ENCODE peak calls at places on chromosome 18, in seven cellular contexts. One of them, this sample, is unnamed.

GRCh38 chr18:79393181-79393598 is 2.5 kb upstream of the NFATC1 start:
- DNase-seq in cardiac muscle cell: peak; percentile 36
- DNase-seq in heart left ventricle: peak; percentile 63
- DNase-seq in heart right ventricle: no peak
- DNase-seq in transverse colon: no peak
- DNase-seq in hepatocyte: no peak
- DNase-seq in PC-3: no peak
- DNase-seq in this sample: no peak

GRCh38 chr18:39215920-39216319 is 1650.3 kb upstream of the CELF4 start:
- DNase-seq in cardiac muscle cell: no peak
- DNase-seq in hepatocyte: no peak
- DNase-seq in heart left ventricle: no peak
- DNase-seq in transverse colon: no peak
- DNase-seq in heart right ventricle: no peak
- DNase-seq in PC-3: no peak
- DNase-seq in this sample: no peak

GRCh38 chr18:35141567-35142269 is 99.1 kb upstream of the ZNF397 start:
- DNase-seq in heart right ventricle: no peak
- DNase-seq in heart left ventricle: no peak
- DNase-seq in cardiac muscle cell: no peak
- DNase-seq in PC-3: no peak
- DNase-seq in hepatocyte: no peak
- DNase-seq in transverse colon: no peak
- DNase-seq in this sample: no peak

GRCh38 chr18:24176727-24177416 is 38.0 kb downstream of the CABYR start:
- DNase-seq in cardiac muscle cell: peak; percentile 71
- DNase-seq in hepatocyte: peak; percentile 75
- DNase-seq in PC-3: peak; percentile 66
- DNase-seq in heart right ventricle: peak; percentile 67
- DNase-seq in heart left ventricle: peak; percentile 70
- DNase-seq in transverse colon: peak; percentile 71
- DNase-seq in this sample: peak; percentile 22

GRCh38 chr18:59140287-59140885 is 702 bp downstream of the SEC11C start:
- DNase-seq in heart left ventricle: no peak
- DNase-seq in PC-3: peak; percentile 55
- DNase-seq in transverse colon: peak; percentile 33
- DNase-seq in heart right ventricle: peak; percentile 7
- DNase-seq in hepatocyte: peak; percentile 69
- DNase-seq in cardiac muscle cell: peak; percentile 33
- DNase-seq in this sample: no peak

GRCh38 chr18:2843161-2843560 is 3.6 kb upstream of the EMILIN2 start:
- DNase-seq in PC-3: no peak
- DNase-seq in heart left ventricle: no peak
- DNase-seq in transverse colon: peak; percentile 27
- DNase-seq in heart right ventricle: peak; percentile 27
- DNase-seq in hepatocyte: no peak
- DNase-seq in cardiac muscle cell: no peak
- DNase-seq in this sample: no peak

GRCh38 chr18:23341383-23341782 is 111.7 kb upstream of the RIOK3 start:
- DNase-seq in cardiac muscle cell: no peak
- DNase-seq in hepatocyte: no peak
- DNase-seq in heart right ventricle: no peak
- DNase-seq in heart left ventricle: no peak
- DNase-seq in transverse colon: no peak
- DNase-seq in PC-3: no peak
- DNase-seq in this sample: no peak

GRCh38 chr18:50734342-50734741 is 85.5 kb downstream of the MRO start:
- DNase-seq in hepatocyte: no peak
- DNase-seq in heart left ventricle: no peak
- DNase-seq in PC-3: no peak
- DNase-seq in heart right ventricle: no peak
- DNase-seq in transverse colon: no peak
- DNase-seq in cardiac muscle cell: no peak
- DNase-seq in this sample: no peak

GRCh38 chr18:51514128-51514527 is 316.6 kb upstream of the MEX3C start:
- DNase-seq in cardiac muscle cell: no peak
- DNase-seq in heart right ventricle: no peak
- DNase-seq in transverse colon: no peak
- DNase-seq in PC-3: no peak
- DNase-seq in hepatocyte: peak; percentile 48
- DNase-seq in heart left ventricle: no peak
- DNase-seq in this sample: no peak

GRCh38 chr18:22169889-22170420 is 566 bp downstream of the GATA6 start:
- DNase-seq in heart right ventricle: peak; percentile 62
- DNase-seq in heart left ventricle: peak; percentile 52
- DNase-seq in hepatocyte: no peak
- DNase-seq in PC-3: peak; percentile 30
- DNase-seq in transverse colon: no peak
- DNase-seq in cardiac muscle cell: peak; percentile 76
- DNase-seq in this sample: no peak

GRCh38 chr18:75088021-75088506 is 120.9 kb downstream of the PTGR3 start:
- DNase-seq in transverse colon: no peak
- DNase-seq in hepatocyte: no peak
- DNase-seq in PC-3: no peak
- DNase-seq in heart left ventricle: no peak
- DNase-seq in heart right ventricle: no peak
- DNase-seq in cardiac muscle cell: no peak
- DNase-seq in this sample: peak; percentile 29

GRCh38 chr18:53799134-53799533 is 425.3 kb downstream of the MBD2 start:
- DNase-seq in cardiac muscle cell: peak; percentile 61
- DNase-seq in transverse colon: no peak
- DNase-seq in PC-3: peak; percentile 61
- DNase-seq in heart left ventricle: no peak
- DNase-seq in hepatocyte: no peak
- DNase-seq in heart right ventricle: no peak
- DNase-seq in this sample: no peak

GRCh38 chr18:3806656-3807055 is 356.7 kb downstream of the TGIF1 start:
- DNase-seq in PC-3: no peak
- DNase-seq in hepatocyte: no peak
- DNase-seq in heart left ventricle: no peak
- DNase-seq in transverse colon: no peak
- DNase-seq in heart right ventricle: no peak
- DNase-seq in cardiac muscle cell: no peak
- DNase-seq in this sample: no peak

GRCh38 chr18:42290318-42291307 is 335.6 kb downstream of the PIK3C3 start:
- DNase-seq in cardiac muscle cell: no peak
- DNase-seq in heart left ventricle: peak; percentile 40
- DNase-seq in hepatocyte: no peak
- DNase-seq in transverse colon: no peak
- DNase-seq in PC-3: no peak
- DNase-seq in heart right ventricle: peak; percentile 40
- DNase-seq in this sample: no peak

GRCh38 chr18:79068299-79068945 is 772 bp upstream of the ATP9B start:
- DNase-seq in heart right ventricle: no peak
- DNase-seq in hepatocyte: no peak
- DNase-seq in PC-3: no peak
- DNase-seq in cardiac muscle cell: peak; percentile 35
- DNase-seq in heart left ventricle: no peak
- DNase-seq in transverse colon: no peak
- DNase-seq in this sample: no peak

GRCh38 chr18:3538456-3538855 is 88.5 kb downstream of the TGIF1 start:
- DNase-seq in cardiac muscle cell: peak; percentile 23
- DNase-seq in PC-3: no peak
- DNase-seq in heart right ventricle: no peak
- DNase-seq in heart left ventricle: no peak
- DNase-seq in hepatocyte: no peak
- DNase-seq in transverse colon: no peak
- DNase-seq in this sample: no peak

GRCh38 chr18:13235981-13236380 is 17.4 kb downstream of the LDLRAD4 start:
- DNase-seq in cardiac muscle cell: no peak
- DNase-seq in PC-3: no peak
- DNase-seq in heart right ventricle: peak; percentile 65
- DNase-seq in heart left ventricle: peak; percentile 68
- DNase-seq in transverse colon: no peak
- DNase-seq in hepatocyte: peak; percentile 50
- DNase-seq in this sample: peak; percentile 25

GRCh38 chr18:13136689-13137040 is 81.9 kb upstream of the LDLRAD4 start:
- DNase-seq in hepatocyte: no peak
- DNase-seq in transverse colon: peak; percentile 21
- DNase-seq in cardiac muscle cell: peak; percentile 35
- DNase-seq in heart left ventricle: peak; percentile 43
- DNase-seq in PC-3: no peak
- DNase-seq in heart right ventricle: no peak
- DNase-seq in this sample: no peak

GRCh38 chr18:58960946-58961722 is 96.5 kb downstream of the ZNF532 start:
- DNase-seq in heart left ventricle: peak; percentile 70
- DNase-seq in heart right ventricle: no peak
- DNase-seq in transverse colon: no peak
- DNase-seq in cardiac muscle cell: peak; percentile 38
- DNase-seq in PC-3: no peak
- DNase-seq in hepatocyte: no peak
- DNase-seq in this sample: no peak

GRCh38 chr18:5993938-5994337 is 98.6 kb upstream of the TMEM200C start:
- DNase-seq in heart right ventricle: no peak
- DNase-seq in heart left ventricle: no peak
- DNase-seq in hepatocyte: no peak
- DNase-seq in cardiac muscle cell: no peak
- DNase-seq in PC-3: no peak
- DNase-seq in transverse colon: no peak
- DNase-seq in this sample: no peak

GRCh38 chr18:7817596-7817995 is 250.5 kb downstream of the PTPRM start:
- DNase-seq in heart right ventricle: no peak
- DNase-seq in heart left ventricle: no peak
- DNase-seq in PC-3: no peak
- DNase-seq in hepatocyte: peak; percentile 31
- DNase-seq in cardiac muscle cell: peak; percentile 45
- DNase-seq in transverse colon: no peak
- DNase-seq in this sample: no peak

GRCh38 chr18:49663755-49664085 is 101.9 kb downstream of the LIPG start:
- DNase-seq in transverse colon: no peak
- DNase-seq in heart left ventricle: no peak
- DNase-seq in hepatocyte: no peak
- DNase-seq in heart right ventricle: no peak
- DNase-seq in cardiac muscle cell: no peak
- DNase-seq in PC-3: peak; percentile 2
- DNase-seq in this sample: no peak
- H3K9me3 ChIP-seq in transverse colon: no peaks in the 10 kb centered on the region
- H3K9me3 ChIP-seq in heart left ventricle: no peaks in the 10 kb centered on the region
- H3K9me3 ChIP-seq in hepatocyte: no peaks in the 10 kb centered on the region
- H3K9me3 ChIP-seq in heart right ventricle: no peaks in the 10 kb centered on the region
- H3K9me3 ChIP-seq in cardiac muscle cell: no peaks in the 10 kb centered on the region
- H3K9me3 ChIP-seq in PC-3: no peaks in the 10 kb centered on the region
- H3K9me3 ChIP-seq in this sample: no peaks in the 10 kb centered on the region

GRCh38 chr18:44901283-44901682 is 220.6 kb downstream of the SETBP1 start:
- DNase-seq in PC-3: no peak
- DNase-seq in heart left ventricle: no peak
- DNase-seq in heart right ventricle: no peak
- DNase-seq in transverse colon: no peak
- DNase-seq in cardiac muscle cell: no peak
- DNase-seq in hepatocyte: no peak
- DNase-seq in this sample: no peak
- TF ChIP-seq CTCF in PC-3: peak; percentile 53
- TF ChIP-seq CTCF in heart left ventricle: peak; percentile 4
- TF ChIP-seq CTCF in heart right ventricle: no peak
- TF ChIP-seq CTCF in transverse colon: no peak
- TF ChIP-seq CTCF in cardiac muscle cell: peak; percentile 32
- TF ChIP-seq CTCF in hepatocyte: peak; percentile 21
- TF ChIP-seq CTCF in this sample: no peak

GRCh38 chr18:37567994-37568359 is 2.4 kb upstream of the CELF4 start:
- DNase-seq in hepatocyte: no peak
- DNase-seq in heart right ventricle: no peak
- DNase-seq in PC-3: no peak
- DNase-seq in heart left ventricle: no peak
- DNase-seq in cardiac muscle cell: no peak
- DNase-seq in transverse colon: no peak
- DNase-seq in this sample: no peak

GRCh38 chr18:37565985-37566478 is 434 bp upstream of the CELF4 start:
- DNase-seq in PC-3: no peak
- DNase-seq in heart left ventricle: peak; percentile 58
- DNase-seq in hepatocyte: peak; percentile 80
- DNase-seq in heart right ventricle: peak; percentile 54
- DNase-seq in transverse colon: no peak
- DNase-seq in cardiac muscle cell: peak; percentile 73
- DNase-seq in this sample: no peak

GRCh38 chr18:37567061-37567993 is 1.7 kb upstream of the CELF4 start:
- DNase-seq in PC-3: no peak
- DNase-seq in cardiac muscle cell: no peak
- DNase-seq in heart right ventricle: no peak
- DNase-seq in transverse colon: no peak
- DNase-seq in heart left ventricle: no peak
- DNase-seq in hepatocyte: no peak
- DNase-seq in this sample: no peak

GRCh38 chr18:37565138-37565984 is at the start of gene CELF4:
- DNase-seq in heart right ventricle: no peak
- DNase-seq in hepatocyte: peak; percentile 38
- DNase-seq in PC-3: no peak
- DNase-seq in transverse colon: no peak
- DNase-seq in cardiac muscle cell: no peak
- DNase-seq in heart left ventricle: no peak
- DNase-seq in this sample: no peak

DNA sequence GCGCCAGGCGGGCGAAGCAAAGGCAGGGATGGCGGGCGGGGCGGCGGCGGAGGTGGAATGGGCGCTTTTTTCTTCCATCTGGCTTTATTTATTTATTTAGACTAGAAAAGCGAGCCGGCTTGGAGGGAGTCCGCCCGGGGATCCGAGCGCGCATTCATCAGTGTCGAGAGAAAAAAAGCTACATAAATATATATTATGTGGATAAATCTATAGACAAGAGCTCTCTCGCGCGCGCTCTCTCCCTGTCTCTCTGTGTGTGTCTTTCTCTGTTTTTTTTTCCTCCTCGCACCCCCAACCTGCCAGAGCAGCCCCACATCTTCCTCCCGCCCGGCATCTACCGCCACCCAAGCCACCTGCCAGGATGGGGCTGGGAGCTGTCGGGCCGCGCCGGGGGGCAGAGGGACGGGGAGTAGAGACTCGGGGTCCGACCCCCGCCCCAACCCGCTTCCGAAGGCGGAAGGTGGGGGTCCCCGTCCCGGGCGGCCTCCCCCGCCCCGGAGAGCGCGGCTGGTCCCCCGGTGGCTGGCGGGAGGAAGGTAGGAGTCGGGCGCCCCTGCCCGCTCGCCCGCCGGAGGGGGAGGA is 972 bp upstream of the CELF4 start:
- DNase-seq in heart left ventricle: no peak
- DNase-seq in PC-3: no peak
- DNase-seq in transverse colon: no peak
- DNase-seq in hepatocyte: no peak
- DNase-seq in heart right ventricle: no peak
- DNase-seq in cardiac muscle cell: no peak
- DNase-seq in this sample: no peak
- H3K4me3 ChIP-seq in heart left ventricle: peak overlapping the region; percentile 51
- H3K4me3 ChIP-seq in PC-3: peak overlapping the region; percentile 35
- H3K4me3 ChIP-seq in transverse colon: peak overlapping the region; percentile 34
- H3K4me3 ChIP-seq in hepatocyte: peak overlapping the region; percentile 72
- H3K4me3 ChIP-seq in heart right ventricle: peak overlapping the region; percentile 37
- H3K4me3 ChIP-seq in cardiac muscle cell: peak overlapping the region; percentile 48
- H3K4me3 ChIP-seq in this sample: no peak overlapping the region

DNA sequence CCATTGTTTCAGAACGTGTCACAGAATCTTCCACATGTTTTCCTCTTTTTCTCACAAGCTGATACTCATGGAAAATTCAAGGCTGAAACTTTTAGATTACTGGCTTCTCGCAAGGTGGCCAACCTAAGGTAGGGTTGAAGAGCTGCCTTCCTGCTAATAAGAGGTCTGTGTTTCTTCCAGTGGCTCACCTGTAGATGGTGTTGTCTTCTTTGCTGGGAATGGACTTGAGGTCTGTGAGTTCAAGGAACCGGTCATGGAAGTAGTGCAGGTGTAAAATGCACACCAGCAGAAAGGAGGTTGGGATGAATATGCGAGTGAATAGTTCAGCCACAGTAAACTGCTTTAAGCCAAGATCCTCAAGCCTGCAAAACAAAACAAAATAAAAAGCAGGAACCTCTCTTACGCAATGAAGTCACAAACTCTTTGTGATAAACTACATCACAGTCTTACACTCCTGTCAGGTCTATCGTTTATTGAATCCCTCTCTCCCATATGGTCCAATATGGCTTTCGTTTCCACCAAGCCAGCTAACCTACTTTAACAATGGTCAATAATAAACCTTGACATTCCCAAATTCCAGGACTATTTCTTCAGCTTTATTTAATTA is 258.9 kb downstream of the NAPG start:
- DNase-seq in cardiac muscle cell: no peak
- DNase-seq in hepatocyte: no peak
- DNase-seq in PC-3: no peak
- DNase-seq in heart left ventricle: no peak
- DNase-seq in transverse colon: no peak
- DNase-seq in heart right ventricle: no peak
- DNase-seq in this sample: no peak
- H3K9me3 ChIP-seq in cardiac muscle cell: no peaks in the 10 kb centered on the region
- H3K9me3 ChIP-seq in hepatocyte: no peaks in the 10 kb centered on the region
- H3K9me3 ChIP-seq in PC-3: no peaks in the 10 kb centered on the region
- H3K9me3 ChIP-seq in heart left ventricle: no peaks in the 10 kb centered on the region
- H3K9me3 ChIP-seq in transverse colon: no peaks in the 10 kb centered on the region
- H3K9me3 ChIP-seq in heart right ventricle: no peaks in the 10 kb centered on the region
- H3K9me3 ChIP-seq in this sample: no peaks in the 10 kb centered on the region